ENCODE peak calls at places on chromosome 13, in six cellular contexts. One of them, this sample, is unnamed.

GRCh38 chr13:30745917-30746686 is 10.8 kb downstream of the ALOX5AP start:
- DNase-seq in HepG2: peak
- DNase-seq in A549: no peak
- DNase-seq in GM12878: no peak
- DNase-seq in endothelial cell of umbilical vein: peak
- DNase-seq in K562: no peak
- DNase-seq in this sample: peak

GRCh38 chr13:75376792-75377402 is 105.1 kb downstream of the TBC1D4 start:
- DNase-seq in GM12878: no peak
- DNase-seq in K562: no peak
- DNase-seq in HepG2: peak
- DNase-seq in A549: no peak
- DNase-seq in endothelial cell of umbilical vein: no peak
- DNase-seq in this sample: no peak

GRCh38 chr13:19622189-19622588 is 11.3 kb upstream of the MPHOSPH8 start:
- DNase-seq in K562: no peak
- DNase-seq in endothelial cell of umbilical vein: no peak
- DNase-seq in GM12878: no peak
- DNase-seq in A549: no peak
- DNase-seq in HepG2: no peak
- DNase-seq in this sample: no peak

GRCh38 chr13:60453490-60453889 is 56.5 kb downstream of the TDRD3 start:
- DNase-seq in A549: no peak
- DNase-seq in endothelial cell of umbilical vein: no peak
- DNase-seq in K562: no peak
- DNase-seq in HepG2: no peak
- DNase-seq in GM12878: no peak
- DNase-seq in this sample: no peak

GRCh38 chr13:36766295-36766694 is 52.7 kb upstream of the RFXAP start:
- DNase-seq in endothelial cell of umbilical vein: no peak
- DNase-seq in A549: no peak
- DNase-seq in HepG2: peak
- DNase-seq in GM12878: no peak
- DNase-seq in K562: no peak
- DNase-seq in this sample: no peak

GRCh38 chr13:19089315-19089714 is 92.3 kb downstream of the TUBA3C start:
- DNase-seq in endothelial cell of umbilical vein: no peak
- DNase-seq in HepG2: peak
- DNase-seq in K562: peak
- DNase-seq in GM12878: no peak
- DNase-seq in A549: no peak
- DNase-seq in this sample: peak

GRCh38 chr13:50691682-50692263 is 151.7 kb downstream of the DLEU7 start:
- DNase-seq in K562: no peak
- DNase-seq in endothelial cell of umbilical vein: no peak
- DNase-seq in HepG2: no peak
- DNase-seq in GM12878: no peak
- DNase-seq in A549: no peak
- DNase-seq in this sample: no peak

GRCh38 chr13:27043013-27043412 is 128.6 kb downstream of the USP12 start:
- DNase-seq in K562: no peak
- DNase-seq in A549: peak
- DNase-seq in GM12878: no peak
- DNase-seq in HepG2: peak
- DNase-seq in endothelial cell of umbilical vein: peak
- DNase-seq in this sample: peak

GRCh38 chr13:20964904-20965303 is 62.4 kb upstream of the XPO4 start:
- DNase-seq in endothelial cell of umbilical vein: no peak
- DNase-seq in A549: no peak
- DNase-seq in GM12878: no peak
- DNase-seq in K562: no peak
- DNase-seq in HepG2: no peak
- DNase-seq in this sample: no peak

GRCh38 chr13:97849305-97849704 is 104.2 kb upstream of the IPO5 start:
- DNase-seq in K562: peak
- DNase-seq in GM12878: peak
- DNase-seq in HepG2: peak
- DNase-seq in endothelial cell of umbilical vein: peak
- DNase-seq in A549: peak
- DNase-seq in this sample: peak

GRCh38 chr13:97339019-97339988 is 94.7 kb upstream of the RAP2A start:
- DNase-seq in endothelial cell of umbilical vein: no peak
- DNase-seq in GM12878: no peak
- DNase-seq in A549: no peak
- DNase-seq in HepG2: no peak
- DNase-seq in K562: no peak
- DNase-seq in this sample: no peak

GRCh38 chr13:46575843-46576242 is 22.9 kb downstream of the LRCH1 start:
- DNase-seq in A549: no peak
- DNase-seq in HepG2: no peak
- DNase-seq in endothelial cell of umbilical vein: no peak
- DNase-seq in GM12878: no peak
- DNase-seq in K562: no peak
- DNase-seq in this sample: no peak

GRCh38 chr13:96052655-96053002 is 572 bp downstream of the UGGT2 start:
- DNase-seq in K562: peak
- DNase-seq in A549: peak
- DNase-seq in endothelial cell of umbilical vein: peak
- DNase-seq in HepG2: peak
- DNase-seq in GM12878: peak
- DNase-seq in this sample: peak

GRCh38 chr13:101784313-101784712 is 331.8 kb downstream of the ITGBL1 start:
- DNase-seq in A549: no peak
- DNase-seq in K562: no peak
- DNase-seq in endothelial cell of umbilical vein: no peak
- DNase-seq in GM12878: no peak
- DNase-seq in HepG2: no peak
- DNase-seq in this sample: no peak

GRCh38 chr13:74132768-74133656 is 1.2 kb downstream of the KLF12 start:
- DNase-seq in HepG2: no peak
- DNase-seq in GM12878: no peak
- DNase-seq in A549: no peak
- DNase-seq in K562: no peak
- DNase-seq in endothelial cell of umbilical vein: peak
- DNase-seq in this sample: no peak

GRCh38 chr13:93416943-93417342 is 190.3 kb downstream of the GPC6 start:
- DNase-seq in HepG2: no peak
- DNase-seq in K562: no peak
- DNase-seq in GM12878: no peak
- DNase-seq in A549: no peak
- DNase-seq in endothelial cell of umbilical vein: no peak
- DNase-seq in this sample: no peak

GRCh38 chr13:41060723-41061074 is 610 bp upstream of the WBP4 start:
- DNase-seq in HepG2: peak
- DNase-seq in endothelial cell of umbilical vein: peak
- DNase-seq in K562: peak
- DNase-seq in A549: peak
- DNase-seq in GM12878: peak
- DNase-seq in this sample: peak
- TF ChIP-seq POLR2A in HepG2: no peak
- TF ChIP-seq POLR2A in endothelial cell of umbilical vein: peak
- TF ChIP-seq POLR2A in K562: peak
- TF ChIP-seq POLR2A in A549: peak
- TF ChIP-seq POLR2A in GM12878: peak
- TF ChIP-seq POLR2A in this sample: no peak

DNA sequence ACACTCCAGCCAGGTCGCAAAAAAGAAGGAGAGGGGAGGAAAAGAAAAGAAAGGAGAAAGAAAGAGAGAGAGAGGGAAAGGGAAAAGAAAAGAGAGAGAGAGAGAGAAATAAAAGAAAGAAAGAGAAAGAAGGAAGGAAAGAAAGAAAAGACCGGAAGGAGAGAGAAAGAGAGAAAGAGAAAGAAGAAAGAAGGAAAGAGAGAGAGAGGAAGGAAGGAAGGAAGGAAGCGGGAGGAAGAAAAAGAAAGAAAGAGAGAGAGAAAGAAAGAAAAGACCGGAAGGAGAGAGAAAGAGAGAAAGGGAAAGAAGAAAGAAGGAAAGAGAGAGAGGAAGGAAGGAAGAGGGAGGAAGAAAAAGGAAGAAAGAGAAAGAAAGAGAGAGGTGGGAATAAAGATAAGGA is 320.8 kb downstream of the SHISA2 start:
- DNase-seq in K562: no peak
- DNase-seq in GM12878: no peak
- DNase-seq in endothelial cell of umbilical vein: no peak
- DNase-seq in A549: no peak
- DNase-seq in HepG2: no peak
- DNase-seq in this sample: no peak
- TF ChIP-seq MYC in K562: no peak
- TF ChIP-seq MYC in GM12878: no peak
- TF ChIP-seq MYC in endothelial cell of umbilical vein: no peak
- TF ChIP-seq MYC in A549: no peak
- TF ChIP-seq MYC in HepG2: no peak
- TF ChIP-seq MYC in this sample: no peak

DNA sequence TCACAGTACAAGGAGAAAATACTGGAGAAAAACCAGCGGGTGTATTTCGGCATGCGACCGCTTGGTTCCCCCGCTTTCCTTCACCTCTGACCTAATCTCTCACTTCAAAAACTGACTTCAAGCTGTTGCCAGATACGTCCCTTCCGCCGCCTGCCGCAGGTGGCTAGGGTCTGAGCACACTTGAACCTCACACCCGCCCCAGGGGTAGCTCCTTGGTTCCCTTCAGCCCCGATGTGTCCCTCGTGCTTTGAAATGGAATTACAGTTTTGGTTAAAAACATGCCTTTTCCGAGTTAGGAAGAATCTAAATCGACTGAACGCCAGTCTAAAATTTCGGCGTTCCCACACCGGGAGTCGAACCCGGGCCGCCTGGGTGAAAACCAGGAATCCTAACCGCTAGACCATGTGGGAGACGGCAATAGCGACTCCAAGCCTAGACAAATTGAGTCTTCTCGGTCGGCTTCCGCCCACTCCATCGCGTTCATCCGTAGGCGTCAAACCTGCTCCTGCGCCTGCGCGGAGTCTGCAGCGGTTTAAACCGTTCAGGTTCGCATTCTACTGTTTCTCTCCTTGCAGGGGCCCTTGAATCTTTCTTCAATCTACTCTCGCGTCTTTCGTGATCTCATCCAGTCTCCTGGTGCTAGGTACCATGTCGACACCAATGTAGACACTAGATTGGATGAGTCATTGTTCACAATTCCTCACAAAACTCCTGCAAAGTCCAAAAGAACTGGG is 71.5 kb downstream of the NUFIP1 start:
- DNase-seq in endothelial cell of umbilical vein: peak
- DNase-seq in HepG2: peak
- DNase-seq in K562: peak
- DNase-seq in A549: peak
- DNase-seq in GM12878: peak
- DNase-seq in this sample: peak
- TF ChIP-seq POLR2A in endothelial cell of umbilical vein: no peak
- TF ChIP-seq POLR2A in HepG2: no peak
- TF ChIP-seq POLR2A in K562: peak
- TF ChIP-seq POLR2A in A549: no peak
- TF ChIP-seq POLR2A in GM12878: peak
- TF ChIP-seq POLR2A in this sample: peak

GRCh38 chr13:99500839-99501134 is 485 bp upstream of the TM9SF2 start:
- DNase-seq in GM12878: no peak
- DNase-seq in endothelial cell of umbilical vein: no peak
- DNase-seq in HepG2: no peak
- DNase-seq in K562: no peak
- DNase-seq in A549: no peak
- DNase-seq in this sample: no peak

GRCh38 chr13:99501135-99501951 is at the start of gene TM9SF2:
- DNase-seq in GM12878: peak
- DNase-seq in endothelial cell of umbilical vein: peak
- DNase-seq in K562: peak
- DNase-seq in HepG2: peak
- DNase-seq in A549: peak
- DNase-seq in this sample: peak

GRCh38 chr13:99505814-99506269 is 4.6 kb downstream of the TM9SF2 start:
- DNase-seq in GM12878: no peak
- DNase-seq in K562: no peak
- DNase-seq in HepG2: no peak
- DNase-seq in endothelial cell of umbilical vein: peak
- DNase-seq in A549: peak
- DNase-seq in this sample: peak

GRCh38 chr13:99498304-99499161 is 2.7 kb upstream of the TM9SF2 start:
- DNase-seq in HepG2: peak
- DNase-seq in K562: peak
- DNase-seq in GM12878: peak
- DNase-seq in endothelial cell of umbilical vein: peak
- DNase-seq in A549: peak
- DNase-seq in this sample: peak

GRCh38 chr13:99501952-99502310 is 659 bp downstream of the TM9SF2 start:
- DNase-seq in K562: no peak
- DNase-seq in endothelial cell of umbilical vein: peak
- DNase-seq in A549: no peak
- DNase-seq in HepG2: no peak
- DNase-seq in GM12878: no peak
- DNase-seq in this sample: peak
- TF ChIP-seq MYC in K562: no peak
- TF ChIP-seq MYC in endothelial cell of umbilical vein: no peak
- TF ChIP-seq MYC in A549: no peak
- TF ChIP-seq MYC in HepG2: no peak
- TF ChIP-seq MYC in GM12878: no peak
- TF ChIP-seq MYC in this sample: no peak

DNA sequence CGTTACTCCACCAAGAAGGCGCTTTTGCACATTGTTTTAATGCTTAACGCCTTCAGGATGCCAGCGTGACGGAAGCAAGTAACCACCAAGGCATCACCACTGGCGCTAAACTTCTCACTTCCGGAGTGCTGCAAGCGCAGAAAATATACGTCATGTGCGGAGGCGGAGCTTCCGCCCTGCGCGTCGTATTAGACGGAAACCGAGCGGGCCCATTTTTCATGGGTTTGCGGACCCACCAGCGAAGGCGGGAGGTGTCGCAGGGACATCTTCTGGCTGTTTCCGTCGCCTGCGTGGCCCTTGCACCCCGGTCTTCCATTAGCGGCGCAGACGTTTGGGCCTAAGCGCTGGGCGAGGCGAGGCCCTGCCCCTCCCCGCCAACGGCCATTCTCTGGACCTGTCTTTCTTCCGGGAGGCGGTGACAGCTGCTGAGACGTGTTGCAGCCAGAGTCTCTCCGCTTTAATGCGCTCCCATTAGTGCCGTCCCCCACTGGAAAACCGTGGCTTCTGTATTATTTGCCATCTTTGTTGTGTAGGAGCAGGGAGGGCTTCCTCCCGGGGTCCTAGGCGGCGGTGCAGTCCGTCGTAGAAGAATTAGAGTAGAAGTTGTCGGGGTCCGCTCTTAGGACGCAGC is at the start of gene ERCC5:
- DNase-seq in HepG2: peak
- DNase-seq in endothelial cell of umbilical vein: peak
- DNase-seq in GM12878: peak
- DNase-seq in K562: peak
- DNase-seq in A549: peak
- DNase-seq in this sample: peak
- TF ChIP-seq POLR2A in HepG2: peak
- TF ChIP-seq POLR2A in endothelial cell of umbilical vein: peak
- TF ChIP-seq POLR2A in GM12878: peak
- TF ChIP-seq POLR2A in K562: peak
- TF ChIP-seq POLR2A in A549: peak
- TF ChIP-seq POLR2A in this sample: peak

GRCh38 chr13:56735537-56735942 is 405.2 kb upstream of the PRR20A start:
- DNase-seq in HepG2: no peak
- DNase-seq in A549: no peak
- DNase-seq in GM12878: no peak
- DNase-seq in endothelial cell of umbilical vein: no peak
- DNase-seq in K562: no peak
- DNase-seq in this sample: no peak
- TF ChIP-seq MYC in HepG2: no peak
- TF ChIP-seq MYC in A549: no peak
- TF ChIP-seq MYC in GM12878: no peak
- TF ChIP-seq MYC in endothelial cell of umbilical vein: no peak
- TF ChIP-seq MYC in K562: no peak
- TF ChIP-seq MYC in this sample: no peak

This sample was measured in NB4.